ENCODE peak calls at places on chromosomes 16 and 17, in seven cellular contexts. G is PC-3, Z is GM12878, I is mammary epithelial cell, N is astrocyte, H is fibroblast of lung, M is GM23248. O is an unnamed sample.

GRCh38 chr17:12664252-12664651 is 1.4 kb upstream of the MYOCD start:
- DNase-seq in Z (no peak), N (no peak), I (no peak), M (no peak), H (no peak), G (no peak), O (no peak)

GRCh38 chr17:13154403-13154802 is 136.6 kb upstream of the ELAC2 start:
- DNase-seq in Z (no peak), I (no peak), M (peak), G (no peak), H (peak), N (peak), O (no peak)

GRCh38 chr16:74460542-74460941 is 39.3 kb upstream of the CLEC18B start:
- DNase-seq in H (no peak), G (no peak), I (no peak), Z (no peak), M (no peak), N (no peak), O (no peak)

GRCh38 chr16:15502041-15502725 is 67.8 kb downstream of the BMERB1 start:
- DNase-seq in M (peak), H (peak), N (peak), G (peak), Z (no peak), I (peak), O (no peak)

GRCh38 chr17:28944862-28945741 is 6.2 kb downstream of the PHF12 start:
- DNase-seq in M (peak), H (peak), Z (no peak), G (peak), N (peak), I (peak), O (no peak)

GRCh38 chr16:67447508-67448076 is 16.7 kb downstream of the HSD11B2 start:
- DNase-seq in M (peak), I (no peak), H (no peak), Z (peak), G (peak), N (no peak), O (peak)

GRCh38 chr17:68302666-68303065 is 11.4 kb downstream of the ARSG start:
- DNase-seq in H (no peak), Z (no peak), G (no peak), M (no peak), I (no peak), N (no peak), O (no peak)

GRCh38 chr16:27174007-27174406 is 29.3 kb upstream of the KDM8 start:
- DNase-seq in I (no peak), H (no peak), M (no peak), G (peak), N (no peak), Z (no peak), O (peak)

GRCh38 chr17:66813314-66813713 is 21.6 kb upstream of the CACNG5 start:
- DNase-seq in N (no peak), G (no peak), Z (no peak), I (no peak), H (no peak), M (no peak), O (no peak)

GRCh38 chr16:535446-536405 is 8.2 kb downstream of the CAPN15 start:
- DNase-seq in G (peak), N (peak), I (peak), M (peak), Z (no peak), H (peak), O (no peak)

GRCh38 chr16:89341697-89342694 is 124.5 kb downstream of the ZNF778 start:
- DNase-seq in N (no peak), I (no peak), G (no peak), H (no peak), Z (no peak), M (no peak), O (no peak)

GRCh38 chr17:496761-497586 is 144.4 kb upstream of the RPH3AL start:
- DNase-seq in Z (no peak), N (peak), M (peak), G (no peak), H (peak), I (no peak), O (peak)

GRCh38 chr17:82019905-82020873 is 2.5 kb downstream of the CENPX start:
- DNase-seq in Z (no peak), N (no peak), M (peak), I (no peak), H (peak), G (peak), O (peak)

GRCh38 chr16:67395458-67396158 is 2.3 kb upstream of the TPPP3 start:
- DNase-seq in N (no peak), H (no peak), Z (no peak), M (peak), I (peak), G (no peak), O (no peak)

GRCh38 chr16:64499211-64499610 is 622.7 kb downstream of the CDH11 start:
- DNase-seq in M (no peak), I (no peak), G (no peak), Z (no peak), N (no peak), H (no peak), O (no peak)

GRCh38 chr17:18280239-18280638 is 19.8 kb downstream of the MIEF2 start:
- DNase-seq in G (no peak), Z (no peak), I (no peak), M (no peak), H (no peak), N (no peak), O (no peak)

GRCh38 chr17:45116434-45117016 is 15.8 kb downstream of the PLCD3 start:
- DNase-seq in N (no peak), M (no peak), Z (no peak), H (no peak), G (no peak), I (no peak), O (no peak)

GRCh38 chr17:27384261-27384701 is 72.0 kb upstream of the KSR1 start:
- DNase-seq in Z (no peak), G (peak), N (peak), H (peak), I (peak), M (peak), O (no peak)

GRCh38 chr17:81027591-81028505 is 7.1 kb upstream of the BAIAP2 start:
- DNase-seq in Z (no peak), N (no peak), M (no peak), I (no peak), G (peak), H (no peak), O (no peak)

GRCh38 chr16:26752166-26752565 is 314.6 kb upstream of the C16orf82 start:
- DNase-seq in Z (no peak), I (no peak), N (no peak), H (no peak), G (no peak), M (no peak), O (no peak)

GRCh38 chr17:79664925-79665738 is 54.3 kb upstream of the RBFOX3 start:
- DNase-seq in Z (no peak), G (peak), H (no peak), M (peak), N (no peak), I (peak), O (no peak)

DNA sequence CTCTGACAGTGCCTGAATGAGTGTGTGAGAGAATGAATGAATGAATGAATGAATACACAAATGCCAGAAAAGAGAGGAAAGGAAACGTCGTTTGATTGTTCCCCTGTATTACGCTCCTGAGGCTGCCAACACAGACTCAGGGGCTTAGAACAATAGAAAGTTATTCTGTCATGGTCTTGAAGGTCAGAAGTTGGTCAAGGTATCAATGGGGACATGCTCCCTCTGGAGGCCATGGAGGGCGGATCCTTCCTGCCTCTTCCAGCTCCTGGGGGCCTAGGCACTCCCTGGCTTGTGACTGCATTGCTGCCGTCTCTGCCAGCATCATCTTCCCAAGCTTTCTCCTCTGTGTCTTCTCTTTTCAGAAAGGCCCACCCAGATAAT is 1.5 kb upstream of the SLC38A8 start:
- DNase-seq in Z (no peak), N (no peak), M (peak), H (peak), G (peak), I (no peak), O (no peak)
- TF ChIP-seq EZH2 in Z (no peak), N (no peak), M (no peak), H (no peak), G (no peak), I (no peak), O (no peak)

GRCh38 chr17:21313320-21313719 is 28.8 kb downstream of the MAP2K3 start:
- DNase-seq in H (no peak), G (no peak), N (no peak), I (no peak), Z (no peak), M (no peak), O (no peak)

GRCh38 chr17:21318439-21318838 is 33.9 kb downstream of the MAP2K3 start:
- DNase-seq in Z (no peak), N (no peak), G (no peak), I (no peak), M (no peak), H (no peak), O (no peak)
- TF ChIP-seq EZH2 in Z (no peak), N (no peak), G (no peak), I (no peak), M (no peak), H (no peak), O (no peak)

GRCh38 chr17:7444682-7445010 is 215 bp upstream of the CHRNB1 start:
- DNase-seq in H (no peak), G (no peak), I (no peak), M (no peak), N (no peak), Z (no peak), O (no peak)

GRCh38 chr17:7443499-7444485 is 1.1 kb upstream of the CHRNB1 start:
- DNase-seq in G (peak), N (peak), M (peak), I (peak), H (peak), Z (no peak), O (no peak)

GRCh38 chr17:7442142-7442541 is 2.7 kb upstream of the CHRNB1 start:
- DNase-seq in N (no peak), Z (no peak), G (no peak), M (no peak), I (no peak), H (no peak), O (no peak)

GRCh38 chr17:7446669-7447068 is 1.8 kb downstream of the CHRNB1 start:
- DNase-seq in N (no peak), M (peak), Z (no peak), G (no peak), H (no peak), I (no peak), O (no peak)

GRCh38 chr17:7445011-7445927 is at the start of gene CHRNB1:
- DNase-seq in I (no peak), M (peak), H (peak), G (no peak), Z (no peak), N (no peak), O (no peak)
- TF ChIP-seq EZH2 in I (no peak), M (no peak), H (no peak), G (no peak), Z (no peak), N (no peak), O (no peak)

GRCh38 chr17:9021985-9022552 is 759 bp downstream of the NTN1 start:
- DNase-seq in Z (no peak), G (no peak), M (peak), N (peak), H (peak), I (peak), O (no peak)

GRCh38 chr17:9024497-9024896 is 3.2 kb downstream of the NTN1 start:
- DNase-seq in H (no peak), Z (no peak), G (no peak), M (no peak), I (no peak), N (no peak), O (no peak)

GRCh38 chr17:9021158-9021984 is at the start of gene NTN1:
- DNase-seq in I (peak), N (peak), G (peak), M (peak), H (peak), Z (no peak), O (peak)

GRCh38 chr17:9022553-9023388 is 1.5 kb downstream of the NTN1 start:
- DNase-seq in G (no peak), Z (no peak), N (peak), M (peak), I (peak), H (peak), O (no peak)

GRCh38 chr17:9023389-9024210 is 2.3 kb downstream of the NTN1 start:
- DNase-seq in H (no peak), G (no peak), Z (no peak), N (no peak), I (no peak), M (peak), O (no peak)
- TF ChIP-seq EZH2 in H (no peak), G (no peak), Z (no peak), N (peak), I (no peak), M (no peak), O (no peak)

GRCh38 chr16:73062640-73063283 is 14.8 kb upstream of the ZFHX3 start:
- DNase-seq in G (no peak), I (no peak), H (peak), M (no peak), N (no peak), Z (no peak), O (no peak)
- TF ChIP-seq EZH2 in G (no peak), I (no peak), H (no peak), M (no peak), N (no peak), Z (no peak), O (no peak)

GRCh38 chr17:61391595-61392291 is 7.9 kb upstream of the TBX2 start:
- DNase-seq in H (no peak), I (no peak), G (no peak), Z (no peak), M (no peak), N (no peak), O (no peak)

GRCh38 chr17:61390479-61390791 is 9.2 kb upstream of the TBX2 start:
- DNase-seq in Z (no peak), M (no peak), H (no peak), N (no peak), I (no peak), G (no peak), O (no peak)

GRCh38 chr17:61387511-61388305 is 11.9 kb upstream of the TBX2 start:
- DNase-seq in N (no peak), H (no peak), Z (no peak), G (no peak), I (no peak), M (no peak), O (no peak)

GRCh38 chr17:61388561-61389356 is 10.9 kb upstream of the TBX2 start:
- DNase-seq in H (no peak), Z (no peak), M (no peak), N (no peak), I (no peak), G (no peak), O (no peak)

DNA sequence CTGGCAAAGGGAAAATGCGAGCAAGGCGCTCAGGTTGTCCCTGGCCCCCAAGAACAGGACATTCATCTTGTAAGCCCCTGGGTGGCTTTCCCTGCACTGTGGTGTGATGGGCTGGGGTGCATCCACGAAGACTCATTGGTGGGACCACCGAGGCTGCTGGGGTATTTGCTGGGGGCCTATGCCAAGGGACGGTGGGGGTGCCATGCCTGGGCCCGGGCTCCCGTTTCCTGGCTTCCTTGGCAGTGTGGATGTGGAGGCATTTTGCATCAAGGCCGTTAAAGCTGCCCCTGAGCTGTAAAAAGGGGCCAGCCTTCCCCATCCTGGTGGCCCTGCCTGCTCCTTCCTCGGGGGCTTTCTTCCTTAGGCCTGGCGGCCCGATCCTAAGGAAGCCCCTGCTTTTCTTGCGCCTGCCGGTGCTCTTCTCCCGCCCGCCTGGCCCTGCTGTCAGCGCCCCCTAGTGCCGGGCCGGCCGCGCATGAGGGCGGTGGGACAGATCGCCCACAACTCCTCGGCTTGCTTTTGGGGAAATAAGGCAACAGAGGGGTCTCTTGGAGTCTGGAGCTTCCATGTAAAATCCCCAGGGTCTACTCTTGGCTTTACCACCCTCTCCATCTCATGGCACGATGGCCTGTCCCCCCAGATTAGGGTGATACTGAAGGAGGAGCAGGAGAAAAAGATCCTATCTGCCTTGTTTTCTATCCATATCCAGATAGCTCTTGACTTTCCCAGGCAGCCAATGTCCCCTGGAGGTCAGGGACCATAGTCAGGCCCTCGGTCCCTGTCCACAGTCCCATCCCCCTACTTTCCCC is 9.8 kb upstream of the TBX2 start:
- DNase-seq in N (no peak), I (no peak), Z (no peak), M (peak), H (no peak), G (peak), O (peak)
- TF ChIP-seq EZH2 in N (no peak), I (no peak), Z (no peak), M (no peak), H (no peak), G (no peak), O (no peak)

GRCh38 chr16:50210266-50211038 is 55.9 kb upstream of the ADCY7 start:
- DNase-seq in Z (peak), M (peak), N (peak), H (peak), I (peak), G (peak), O (peak)

GRCh38 chr16:50209548-50210265 is 56.6 kb downstream of the TENT4B start:
- DNase-seq in H (no peak), M (no peak), G (no peak), I (no peak), N (no peak), Z (no peak), O (peak)

GRCh38 chr16:50208460-50208931 is 55.4 kb downstream of the TENT4B start:
- DNase-seq in I (peak), Z (no peak), M (peak), G (peak), H (peak), N (peak), O (no peak)

GRCh38 chr16:50204426-50205108 is 51.5 kb downstream of the TENT4B start:
- DNase-seq in H (peak), Z (no peak), M (peak), G (no peak), I (peak), N (no peak), O (no peak)

GRCh38 chr16:50207652-50208051 is 54.5 kb downstream of the TENT4B start:
- DNase-seq in H (peak), M (peak), Z (no peak), N (peak), G (peak), I (no peak), O (no peak)
- TF ChIP-seq EZH2 in H (no peak), M (no peak), Z (no peak), N (no peak), G (no peak), I (no peak), O (no peak)